ENCODE peak calls at places on chromosomes 2 and 18, in eight cellular contexts. C is memory B cell, U is occipital lobe, R is tibial nerve, Q is NAMALWA, O is T-helper 1 cell, K is WTC11, V is amniotic stem cell. H is an unnamed sample.

GRCh38 chr18:57759650-57760049 is 43.5 kb downstream of the ATP8B1 start:
- DNase-seq in C (no peak), U (no peak), R (no peak), Q (no peak), O (no peak), K (no peak), V (no peak), H (no peak)

GRCh38 chr2:12404497-12404896 is 312.2 kb upstream of the TRIB2 start:
- DNase-seq in C (no peak), U (no peak), R (no peak), Q (no peak), O (no peak), K (no peak), V (no peak), H (no peak)

GRCh38 chr2:183060500-183061231 is 17.9 kb upstream of the DUSP19 start:
- DNase-seq in C (no peak), U (no peak), R (no peak), Q (no peak), O (no peak), K (no peak), V (no peak), H (no peak)

GRCh38 chr2:240687741-240688562 is 3.7 kb upstream of the AQP12A start:
- DNase-seq in C (no peak), U (no peak), R (no peak), Q (no peak), O (no peak), K (no peak), V (no peak), H (no peak)

GRCh38 chr2:126722081-126722480 is 66.1 kb downstream of the GYPC start:
- DNase-seq in C (no peak), U (no peak), R (no peak), Q (no peak), O (no peak), K (no peak), V (no peak), H (no peak)

GRCh38 chr18:22683786-22684185 is 249.3 kb upstream of the RBBP8 start:
- DNase-seq in C (no peak), U (no peak), R (no peak), Q (no peak), O (no peak), K (no peak), V (no peak), H (no peak)

GRCh38 chr18:250685-251084 is 17.2 kb downstream of the THOC1 start:
- DNase-seq in C (no peak), U (no peak), R (no peak), Q (no peak), O (no peak), K (no peak), V (no peak), H (no peak)

GRCh38 chr2:238897122-238897880 is 49.4 kb downstream of the TWIST2 start:
- DNase-seq in C (no peak), U (no peak), R (no peak), Q (no peak), O (no peak), K (no peak), V (no peak), H (peak)

GRCh38 chr2:70946832-70947442 is 11.2 kb downstream of the ATP6V1B1 start:
- DNase-seq in C (peak), U (no peak), R (peak), Q (peak), O (peak), K (peak), V (no peak), H (peak)

GRCh38 chr18:51890762-51891161 is 449.2 kb upstream of the DCC start:
- DNase-seq in C (no peak), U (no peak), R (no peak), Q (no peak), O (no peak), K (no peak), V (no peak), H (no peak)

GRCh38 chr18:50715919-50716318 is 103.9 kb downstream of the MRO start:
- DNase-seq in C (no peak), U (no peak), R (no peak), Q (no peak), O (no peak), K (no peak), V (no peak), H (no peak)

GRCh38 chr2:43707255-43707654 is 31.0 kb upstream of the C1GALT1C1L start:
- DNase-seq in C (no peak), U (peak), R (peak), Q (no peak), O (no peak), K (no peak), V (peak), H (no peak)

GRCh38 chr2:213237251-213237650 is 47.0 kb upstream of the SPAG16 start:
- DNase-seq in C (no peak), U (no peak), R (no peak), Q (no peak), O (no peak), K (no peak), V (no peak), H (no peak)

GRCh38 chr2:188693111-188693510 is 281.1 kb upstream of the COL3A1 start:
- DNase-seq in C (no peak), U (no peak), R (no peak), Q (no peak), O (no peak), K (no peak), V (no peak), H (no peak)

GRCh38 chr2:202237787-202238233 is 587 bp downstream of the SUMO1 start:
- DNase-seq in C (no peak), U (peak), R (peak), Q (peak), O (peak), K (no peak), V (no peak), H (no peak)

GRCh38 chr2:66869076-66869475 is 434.2 kb downstream of the MEIS1 start:
- DNase-seq in C (no peak), U (no peak), R (no peak), Q (no peak), O (no peak), K (no peak), V (no peak), H (no peak)

H was measured in naive thymus-derived CD8-positive, alpha-beta T cell.